ENCODE peak calls at places on chromosomes 5 and 9, in four cellular contexts. D is cardiac fibroblast, K is NCI-H748 treated with DMSO at 0.1 percent for 48 hours, R is NCI-H1417 treated with DMSO at 0.1 percent for 48 hours. U is an unnamed sample.

GRCh38 chr5:23072179-23072578 is 219.0 kb upstream of the CDH12 start:
- DNase-seq in D (no peak), K (no peak), R (no peak), U (no peak)

GRCh38 chr9:2691626-2692025 is 25.7 kb upstream of the KCNV2 start:
- DNase-seq in D (peak), K (no peak), R (no peak), U (no peak)

GRCh38 chr9:131013015-131013755 is 4.2 kb downstream of the LAMC3 start:
- DNase-seq in D (no peak), K (no peak), R (no peak), U (no peak)

GRCh38 chr5:149320791-149321330 is 24.4 kb upstream of the GRPEL2 start:
- DNase-seq in D (peak), K (peak), R (no peak), U (peak)

GRCh38 chr5:176716320-176716719 is 69.0 kb downstream of the TSPAN17 start:
- DNase-seq in D (peak), K (no peak), R (no peak), U (no peak)

GRCh38 chr9:95264954-95265615 is 52.4 kb downstream of the FANCC start:
- DNase-seq in D (peak), K (no peak), R (no peak), U (no peak)

GRCh38 chr9:111150241-111150640 is 112.0 kb upstream of the LPAR1 start:
- DNase-seq in D (no peak), K (no peak), R (no peak), U (no peak)

GRCh38 chr5:10533218-10533617 is 30.7 kb upstream of the ANKRD33B start:
- DNase-seq in D (no peak), K (no peak), R (no peak), U (no peak)

GRCh38 chr5:82159014-82159413 is 119.1 kb downstream of the RPS23 start:
- DNase-seq in D (peak), K (no peak), R (no peak), U (no peak)

GRCh38 chr5:65305913-65306312 is 175.8 kb downstream of the ADAMTS6 start:
- DNase-seq in D (no peak), K (no peak), R (no peak), U (no peak)

GRCh38 chr5:3843691-3844090 is 248.1 kb downstream of the IRX1 start:
- DNase-seq in D (no peak), K (no peak), R (no peak), U (no peak)

GRCh38 chr5:138352071-138352721 is at the start of gene KDM3B:
- DNase-seq in D (peak), K (peak), R (peak), U (peak)

GRCh38 chr9:84711936-84712335 is 42.4 kb downstream of the NTRK2 start:
- DNase-seq in D (peak), K (no peak), R (no peak), U (no peak)

GRCh38 chr9:36443581-36443980 is 43.5 kb upstream of the RNF38 start:
- DNase-seq in D (no peak), K (no peak), R (no peak), U (no peak)

GRCh38 chr9:135239100-135239768 is 151.8 kb downstream of the OLFM1 start:
- DNase-seq in D (no peak), K (no peak), R (no peak), U (no peak)

GRCh38 chr9:110254500-110254899 is 1.8 kb downstream of the TXN start:
- DNase-seq in D (no peak), K (no peak), R (no peak), U (no peak)

GRCh38 chr9:124197177-124198095 is 60.3 kb upstream of the NEK6 start:
- DNase-seq in D (no peak), K (no peak), R (no peak), U (peak)

GRCh38 chr9:34197756-34198711 is 19.2 kb downstream of the UBAP1 start:
- DNase-seq in D (no peak), K (no peak), R (no peak), U (no peak)

GRCh38 chr5:179242676-179243075 is 102.6 kb downstream of the ADAMTS2 start:
- DNase-seq in D (no peak), K (no peak), R (no peak), U (no peak)

GRCh38 chr9:98287383-98287782 is 31.9 kb upstream of the TBC1D2 start:
- DNase-seq in D (peak), K (no peak), R (no peak), U (no peak)

GRCh38 chr9:131008909-131009618 is at the start of gene LAMC3:
- DNase-seq in D (peak), K (no peak), R (no peak), U (no peak)

GRCh38 chr9:16704489-16705111 is 165.9 kb downstream of the BNC2 start:
- DNase-seq in D (no peak), K (no peak), R (no peak), U (no peak)

GRCh38 chr5:39604491-39604890 is 179.7 kb upstream of the DAB2 start:
- DNase-seq in D (peak), K (peak), R (no peak), U (no peak)

GRCh38 chr9:95822583-95823431 is 52.7 kb upstream of the ERCC6L2 start:
- DNase-seq in D (peak), K (no peak), R (no peak), U (no peak)

GRCh38 chr9:120882935-120883607 is 6.1 kb upstream of the PHF19 start:
- DNase-seq in D (no peak), K (no peak), R (no peak), U (no peak)